ENCODE peak calls at places on chromosomes 7 and 10, in five cellular contexts. One of them, this sample, is unnamed.

GRCh38 chr10:103772096-103772845 is 83.1 kb downstream of the SH3PXD2A start:
- DNase-seq in thoracic aorta: peak
- DNase-seq in pancreas: peak
- DNase-seq in T-cell: peak
- DNase-seq in activated T-helper 1 cell treated with anti-CD3 and anti-CD28 coated beads, Interleukin-12 subunit alpha, Interleukin-12 subunit beta, Interleukin-2, Interleukin-4 antibody, amounts not matched to agents 30 ng/mL and 10 ng/mL and 1 ng/mL, durations not matched to agents 14 hours and 24 hours and 36 hours: peak
- DNase-seq in this sample: peak

GRCh38 chr7:28356619-28357018 is 55.7 kb upstream of the CREB5 start:
- DNase-seq in thoracic aorta: no peak
- DNase-seq in pancreas: no peak
- DNase-seq in T-cell: no peak
- DNase-seq in activated T-helper 1 cell treated with anti-CD3 and anti-CD28 coated beads, Interleukin-12 subunit alpha, Interleukin-12 subunit beta, Interleukin-2, Interleukin-4 antibody, amounts not matched to agents 30 ng/mL and 10 ng/mL and 1 ng/mL, durations not matched to agents 14 hours and 24 hours and 36 hours: no peak
- DNase-seq in this sample: no peak

GRCh38 chr7:87094322-87094721 is 34.9 kb upstream of the ELAPOR2 start:
- DNase-seq in thoracic aorta: no peak
- DNase-seq in pancreas: no peak
- DNase-seq in T-cell: no peak
- DNase-seq in activated T-helper 1 cell treated with anti-CD3 and anti-CD28 coated beads, Interleukin-12 subunit alpha, Interleukin-12 subunit beta, Interleukin-2, Interleukin-4 antibody, amounts not matched to agents 30 ng/mL and 10 ng/mL and 1 ng/mL, durations not matched to agents 14 hours and 24 hours and 36 hours: no peak
- DNase-seq in this sample: no peak

GRCh38 chr10:1323951-1324350 is 267.8 kb downstream of the WDR37 start:
- DNase-seq in thoracic aorta: no peak
- DNase-seq in pancreas: no peak
- DNase-seq in T-cell: no peak
- DNase-seq in activated T-helper 1 cell treated with anti-CD3 and anti-CD28 coated beads, Interleukin-12 subunit alpha, Interleukin-12 subunit beta, Interleukin-2, Interleukin-4 antibody, amounts not matched to agents 30 ng/mL and 10 ng/mL and 1 ng/mL, durations not matched to agents 14 hours and 24 hours and 36 hours: no peak
- DNase-seq in this sample: no peak

GRCh38 chr7:134364619-134365037 is 47.9 kb upstream of the SLC35B4 start:
- DNase-seq in thoracic aorta: no peak
- DNase-seq in pancreas: peak
- DNase-seq in T-cell: no peak
- DNase-seq in activated T-helper 1 cell treated with anti-CD3 and anti-CD28 coated beads, Interleukin-12 subunit alpha, Interleukin-12 subunit beta, Interleukin-2, Interleukin-4 antibody, amounts not matched to agents 30 ng/mL and 10 ng/mL and 1 ng/mL, durations not matched to agents 14 hours and 24 hours and 36 hours: no peak
- DNase-seq in this sample: no peak

GRCh38 chr10:13668126-13668525 is 81.4 kb downstream of the PRPF18 start:
- DNase-seq in thoracic aorta: no peak
- DNase-seq in pancreas: no peak
- DNase-seq in T-cell: no peak
- DNase-seq in activated T-helper 1 cell treated with anti-CD3 and anti-CD28 coated beads, Interleukin-12 subunit alpha, Interleukin-12 subunit beta, Interleukin-2, Interleukin-4 antibody, amounts not matched to agents 30 ng/mL and 10 ng/mL and 1 ng/mL, durations not matched to agents 14 hours and 24 hours and 36 hours: no peak
- DNase-seq in this sample: no peak

GRCh38 chr10:49431426-49431825 is 35.5 kb upstream of the DRGX start:
- DNase-seq in thoracic aorta: no peak
- DNase-seq in pancreas: no peak
- DNase-seq in T-cell: no peak
- DNase-seq in activated T-helper 1 cell treated with anti-CD3 and anti-CD28 coated beads, Interleukin-12 subunit alpha, Interleukin-12 subunit beta, Interleukin-2, Interleukin-4 antibody, amounts not matched to agents 30 ng/mL and 10 ng/mL and 1 ng/mL, durations not matched to agents 14 hours and 24 hours and 36 hours: no peak
- DNase-seq in this sample: no peak

GRCh38 chr10:52639652-52640051 is 132.9 kb downstream of the MBL2 start:
- DNase-seq in thoracic aorta: no peak
- DNase-seq in pancreas: no peak
- DNase-seq in T-cell: no peak
- DNase-seq in activated T-helper 1 cell treated with anti-CD3 and anti-CD28 coated beads, Interleukin-12 subunit alpha, Interleukin-12 subunit beta, Interleukin-2, Interleukin-4 antibody, amounts not matched to agents 30 ng/mL and 10 ng/mL and 1 ng/mL, durations not matched to agents 14 hours and 24 hours and 36 hours: no peak
- DNase-seq in this sample: no peak

GRCh38 chr10:79979310-79979972 is 30.5 kb upstream of the SFTPD start:
- DNase-seq in thoracic aorta: no peak
- DNase-seq in pancreas: peak
- DNase-seq in T-cell: no peak
- DNase-seq in activated T-helper 1 cell treated with anti-CD3 and anti-CD28 coated beads, Interleukin-12 subunit alpha, Interleukin-12 subunit beta, Interleukin-2, Interleukin-4 antibody, amounts not matched to agents 30 ng/mL and 10 ng/mL and 1 ng/mL, durations not matched to agents 14 hours and 24 hours and 36 hours: no peak
- DNase-seq in this sample: no peak

GRCh38 chr7:146397141-146397540 is 280.5 kb downstream of the CNTNAP2 start:
- DNase-seq in thoracic aorta: no peak
- DNase-seq in pancreas: no peak
- DNase-seq in T-cell: no peak
- DNase-seq in activated T-helper 1 cell treated with anti-CD3 and anti-CD28 coated beads, Interleukin-12 subunit alpha, Interleukin-12 subunit beta, Interleukin-2, Interleukin-4 antibody, amounts not matched to agents 30 ng/mL and 10 ng/mL and 1 ng/mL, durations not matched to agents 14 hours and 24 hours and 36 hours: no peak
- DNase-seq in this sample: no peak